ENCODE peak calls at places on chromosomes 7 and 10, in ten cellular contexts. T, K, N, B, A, Q, X, Y, R and F are unnamed samples.

GRCh38 chr10:112663181-112663879 is 216.3 kb downstream of the VTI1A start:
- DNase-seq in T (no peak), X (no peak), B (no peak), N (no peak), A (peak), R (peak), K (no peak), Y (no peak), Q (no peak), F (no peak)

GRCh38 chr10:132539894-132540293 is 2.3 kb downstream of the INPP5A start:
- DNase-seq in K (no peak), R (no peak), N (no peak), Y (no peak), X (peak), T (no peak), Q (no peak), B (no peak), A (no peak), F (no peak)

GRCh38 chr10:131982796-131983195 is 1.1 kb upstream of the BNIP3 start:
- DNase-seq in X (peak), B (no peak), A (no peak), T (no peak), Q (no peak), R (no peak), Y (no peak), K (no peak), N (no peak), F (no peak)

GRCh38 chr7:156906281-156906680 is 13.3 kb upstream of the LMBR1 start:
- DNase-seq in R (no peak), Y (no peak), Q (no peak), K (no peak), T (no peak), N (no peak), A (no peak), B (no peak), X (no peak), F (no peak)

GRCh38 chr10:43386981-43387677 is 15.7 kb downstream of the FXYD4 start:
- DNase-seq in Y (no peak), X (no peak), B (no peak), Q (no peak), N (no peak), R (no peak), K (no peak), A (no peak), T (no peak), F (no peak)

GRCh38 chr7:108660465-108660864 is 90.8 kb downstream of the DNAJB9 start:
- DNase-seq in Y (no peak), Q (no peak), N (no peak), B (no peak), K (peak), T (no peak), R (peak), A (no peak), X (no peak), F (no peak)

GRCh38 chr10:86506499-86506898 is 15.1 kb downstream of the WAPL start:
- DNase-seq in K (no peak), T (no peak), N (no peak), R (no peak), Y (no peak), A (no peak), X (no peak), B (no peak), Q (no peak), F (no peak)

GRCh38 chr7:128266891-128267839 is 26.1 kb downstream of the LEP start:
- DNase-seq in K (no peak), Y (peak), B (peak), T (no peak), R (no peak), A (no peak), Q (peak), N (peak), X (peak), F (no peak)

GRCh38 chr10:131461093-131461492 is 149.6 kb upstream of the TCERG1L start:
- DNase-seq in R (no peak), Y (no peak), X (no peak), N (no peak), Q (no peak), B (no peak), K (no peak), A (no peak), T (no peak), F (no peak)

GRCh38 chr10:32049113-32049512 is 7.1 kb downstream of the KIF5B start:
- DNase-seq in A (no peak), K (no peak), T (no peak), X (no peak), B (no peak), N (no peak), R (no peak), Q (no peak), Y (no peak), F (no peak)

GRCh38 chr7:94324380-94325120 is 70.1 kb upstream of the COL1A2 start:
- DNase-seq in Q (no peak), Y (no peak), B (no peak), K (no peak), X (no peak), N (no peak), R (no peak), T (no peak), A (no peak), F (no peak)

GRCh38 chr7:41769162-41769561 is 66.3 kb upstream of the INHBA start:
- DNase-seq in T (no peak), A (no peak), K (no peak), B (no peak), R (no peak), X (no peak), Q (no peak), Y (no peak), N (no peak), F (no peak)

GRCh38 chr10:89078729-89079672 is 88.4 kb downstream of the FAS start:
- DNase-seq in Q (no peak), B (no peak), N (no peak), R (no peak), Y (no peak), X (no peak), T (no peak), K (no peak), A (no peak), F (no peak)

GRCh38 chr10:89069589-89069988 is 79.0 kb downstream of the FAS start:
- DNase-seq in A (no peak), Q (peak), T (no peak), Y (no peak), R (no peak), X (no peak), N (no peak), K (no peak), B (no peak), F (no peak)

GRCh38 chr10:89073719-89074118 is 83.1 kb downstream of the FAS start:
- DNase-seq in K (no peak), B (no peak), N (no peak), X (no peak), A (no peak), T (no peak), Y (no peak), R (no peak), Q (no peak), F (no peak)

GRCh38 chr10:89076120-89076519 is 85.5 kb downstream of the FAS start:
- DNase-seq in A (no peak), B (no peak), N (no peak), K (no peak), R (no peak), Q (no peak), T (no peak), X (no peak), Y (no peak), F (no peak)

DNA sequence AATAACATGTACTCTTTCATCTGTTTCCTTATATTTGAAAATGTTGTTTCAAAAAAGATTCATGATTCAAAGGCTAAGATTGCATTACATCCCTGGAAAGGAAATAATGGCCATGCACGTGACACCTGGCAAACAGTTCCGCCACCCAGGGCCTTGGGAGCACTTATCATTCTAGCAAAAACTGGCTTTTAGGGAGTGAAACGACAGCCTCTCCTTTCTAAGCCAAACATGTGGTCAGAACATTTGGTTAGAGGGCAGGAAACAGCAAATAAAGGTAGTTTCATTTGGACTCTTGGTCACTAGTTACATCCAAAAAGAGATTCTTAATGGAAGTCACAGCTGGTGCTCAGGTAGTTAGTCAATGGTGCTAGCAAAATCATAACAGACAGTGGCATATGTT is 83.5 kb downstream of the FAS start:
- DNase-seq in Y (peak), T (no peak), Q (peak), K (no peak), B (peak), R (no peak), N (peak), X (peak), A (no peak), F (no peak)
- TF ChIP-seq POLR2A in Y (no peak), T (no peak), Q (no peak), K (no peak), B (no peak), R (no peak), N (no peak), X (no peak), A (no peak), F (no peak)

GRCh38 chr7:27103489-27104226 is 1.2 kb upstream of the HOXA2 start:
- DNase-seq in R (no peak), X (no peak), B (peak), Q (no peak), K (no peak), N (no peak), T (no peak), Y (no peak), A (no peak), F (no peak)

GRCh38 chr7:27101188-27101905 is 1.1 kb downstream of the HOXA2 start:
- DNase-seq in R (no peak), X (no peak), Q (no peak), K (no peak), N (no peak), A (no peak), B (no peak), T (no peak), Y (no peak), F (no peak)

GRCh38 chr7:27104244-27105149 is 2.0 kb upstream of the HOXA2 start:
- DNase-seq in K (no peak), R (no peak), A (no peak), Q (no peak), B (no peak), T (no peak), N (no peak), X (no peak), Y (no peak), F (no peak)

GRCh38 chr7:27101906-27102577 is 441 bp downstream of the HOXA2 start:
- DNase-seq in B (no peak), R (no peak), T (no peak), X (no peak), N (no peak), Q (no peak), A (no peak), K (no peak), Y (no peak), F (no peak)

GRCh38 chr7:27102578-27103442 is at the start of gene HOXA2:
- DNase-seq in B (peak), T (no peak), K (no peak), A (no peak), R (no peak), X (no peak), Q (no peak), N (no peak), Y (no peak), F (no peak)
- TF ChIP-seq POLR2A in B (no peak), T (no peak), K (no peak), A (no peak), R (no peak), X (no peak), Q (no peak), N (no peak), Y (no peak), F (no peak)

GRCh38 chr10:114404171-114405010 is at the start of gene AFAP1L2:
- DNase-seq in T (no peak), B (peak), Q (no peak), R (no peak), X (peak), K (no peak), Y (no peak), N (peak), A (peak), F (no peak)
- TF ChIP-seq POLR2A in T (no peak), B (peak), Q (no peak), R (no peak), X (peak), K (no peak), Y (no peak), N (no peak), A (peak), F (no peak)

GRCh38 chr10:7818295-7819125 is at the start of gene TAF3:
- DNase-seq in Y (peak), K (peak), R (peak), B (peak), A (peak), X (peak), Q (peak), N (peak), T (peak), F (peak)
- TF ChIP-seq POLR2A in Y (no peak), K (peak), R (peak), B (peak), A (peak), X (no peak), Q (peak), N (peak), T (no peak), F (peak)

GRCh38 chr7:2844153-2845077 is at the start of gene GNA12:
- DNase-seq in T (peak), K (peak), X (peak), B (peak), R (peak), A (peak), Y (peak), N (peak), Q (peak), F (peak)
- TF ChIP-seq POLR2A in T (no peak), K (no peak), X (no peak), B (peak), R (peak), A (peak), Y (peak), N (no peak), Q (no peak), F (peak)